ENCODE peak calls at places on chromosomes 6 and 20, in nine cellular contexts. T, D, X, S, Z, C, K, O and Q are unnamed samples. For H3K4me1, the result is how much of the 10 kb centered on the place peaks cover.

GRCh38 chr6:160058603-160059215 is 62.9 kb upstream of the SLC22A1 start:
- DNase-seq in C (no peak), Z (no peak), S (no peak), X (no peak), O (no peak), K (no peak), D (no peak), T (no peak), Q (no peak)

GRCh38 chr6:122788208-122788607 is 850 bp upstream of the SMPDL3A start:
- DNase-seq in K (no peak), T (no peak), X (no peak), O (no peak), C (no peak), S (no peak), D (no peak), Z (no peak), Q (no peak)

GRCh38 chr20:44017905-44018683 is 103.4 kb downstream of the TOX2 start:
- DNase-seq in S (no peak), T (no peak), D (peak), K (no peak), O (peak), X (no peak), Z (peak), C (no peak), Q (peak)

GRCh38 chr6:153106021-153106420 is 25.1 kb downstream of the RGS17 start:
- DNase-seq in X (no peak), D (no peak), S (no peak), T (no peak), C (no peak), K (no peak), O (no peak), Z (no peak), Q (no peak)

GRCh38 chr6:126038234-126038633 is 51.9 kb downstream of the TRMT11 start:
- DNase-seq in O (no peak), X (no peak), K (no peak), C (no peak), S (no peak), T (no peak), Z (no peak), D (no peak), Q (no peak)

GRCh38 chr6:84801250-84801649 is 36.9 kb upstream of the TBX18 start:
- DNase-seq in C (no peak), O (no peak), K (no peak), X (no peak), T (no peak), S (no peak), D (no peak), Z (no peak), Q (no peak)

GRCh38 chr20:33169176-33169794 is 1.3 kb downstream of the BPIFA2 start:
- DNase-seq in X (no peak), T (no peak), Z (no peak), K (no peak), O (no peak), S (peak), D (no peak), C (no peak), Q (no peak)

GRCh38 chr20:56447227-56447626 is 21.2 kb upstream of the RTF2 start:
- DNase-seq in X (no peak), C (no peak), Z (no peak), K (no peak), D (no peak), S (no peak), T (no peak), O (no peak), Q (no peak)

GRCh38 chr20:48725589-48725991 is 102.2 kb downstream of the PREX1 start:
- DNase-seq in D (no peak), S (no peak), T (no peak), Z (peak), C (no peak), K (no peak), O (no peak), X (no peak), Q (no peak)
- H3K4me1 ChIP-seq in D (under half), S (under half), T (under half), Z (under half), C (under half), K (under half), O (under half), X (under half), Q (half or more)

GRCh38 chr6:144316866-144317204 is 31.7 kb downstream of the UTRN start:
- DNase-seq in X (no peak), S (no peak), T (no peak), K (no peak), D (no peak), C (no peak), O (no peak), Z (no peak), Q (no peak)

GRCh38 chr6:144315981-144316865 is 31.1 kb downstream of the UTRN start:
- DNase-seq in T (no peak), Z (no peak), X (no peak), O (no peak), D (no peak), C (no peak), K (no peak), S (peak), Q (no peak)

GRCh38 chr6:144319193-144319592 is 34.1 kb downstream of the UTRN start:
- DNase-seq in C (no peak), O (no peak), K (no peak), T (no peak), S (no peak), D (no peak), Z (no peak), X (no peak), Q (no peak)

GRCh38 chr6:144315226-144315980 is 30.3 kb downstream of the UTRN start:
- DNase-seq in T (no peak), X (no peak), D (no peak), S (no peak), Z (no peak), C (no peak), O (no peak), K (no peak), Q (no peak)

GRCh38 chr6:144317736-144318135 is 32.6 kb downstream of the UTRN start:
- DNase-seq in S (no peak), O (no peak), K (no peak), D (no peak), X (no peak), Z (peak), T (no peak), C (no peak), Q (no peak)
- H3K4me1 ChIP-seq in S (half or more), O (under half), K (under half), D (under half), X (under half), Z (under half), T (under half), C (under half), Q (half or more)

DNA sequence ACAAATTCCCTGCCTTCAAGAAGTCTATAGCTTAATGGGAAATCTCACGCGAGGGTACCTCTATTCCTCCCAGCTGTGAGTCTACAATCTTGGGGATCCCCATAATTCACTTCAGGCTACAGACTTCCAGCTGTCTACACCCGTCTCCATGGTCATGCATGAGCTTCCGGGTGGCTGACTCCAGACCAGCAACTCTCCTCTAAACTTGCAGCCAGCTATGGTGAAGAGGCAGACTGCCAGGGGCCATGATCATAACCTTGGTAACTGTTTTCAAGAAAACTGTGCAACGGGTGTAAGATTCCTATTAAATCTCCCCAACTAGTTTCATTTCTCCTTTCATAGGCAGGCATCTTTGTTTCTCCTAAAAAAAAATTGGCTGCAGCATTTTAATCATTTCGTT is 534.4 kb upstream of the CHD6 start:
- DNase-seq in S (no peak), C (no peak), Z (no peak), T (no peak), X (no peak), D (no peak), K (no peak), O (no peak), Q (no peak)
- H3K4me1 ChIP-seq in S (under half), C (under half), Z (under half), T (under half), X (under half), D (under half), K (under half), O (under half), Q (under half)

GRCh38 chr20:40192083-40192482 is 497.0 kb downstream of the MAFB start:
- DNase-seq in C (no peak), S (no peak), Z (no peak), D (no peak), O (no peak), X (no peak), T (no peak), K (no peak), Q (no peak)

GRCh38 chr20:40191573-40191972 is 497.5 kb downstream of the MAFB start:
- DNase-seq in D (no peak), X (no peak), S (no peak), C (no peak), O (no peak), K (no peak), T (peak), Z (no peak), Q (no peak)

GRCh38 chr20:40188319-40188718 is 500.7 kb downstream of the MAFB start:
- DNase-seq in K (no peak), D (no peak), X (no peak), T (no peak), C (no peak), S (no peak), O (no peak), Z (no peak), Q (no peak)

GRCh38 chr20:40189621-40190020 is 499.4 kb downstream of the MAFB start:
- DNase-seq in C (no peak), Z (peak), X (no peak), O (no peak), S (no peak), K (no peak), T (no peak), D (no peak), Q (no peak)

DNA sequence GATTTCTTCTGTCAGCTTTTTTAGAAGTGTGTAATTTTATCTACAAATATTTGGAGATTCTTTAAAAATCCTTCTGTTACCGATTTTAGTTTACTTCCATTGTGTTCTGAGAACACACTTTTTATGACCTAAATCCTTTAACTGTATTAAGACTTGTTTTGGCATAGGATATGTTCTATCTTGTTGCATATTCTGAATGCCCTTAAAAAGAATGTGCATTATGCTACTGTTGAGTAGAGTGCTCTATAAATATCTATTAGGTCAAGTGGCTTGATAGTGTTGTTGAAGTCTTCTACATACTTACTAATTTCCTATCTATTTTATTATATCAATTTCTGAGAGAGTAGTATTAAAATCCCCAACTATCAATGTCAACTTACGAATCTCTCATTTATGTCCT is 502.2 kb downstream of the MAFB start:
- DNase-seq in D (no peak), X (no peak), Z (no peak), T (no peak), K (no peak), C (no peak), S (no peak), O (no peak), Q (no peak)
- H3K4me1 ChIP-seq in D (under half), X (under half), Z (under half), T (under half), K (under half), C (under half), S (under half), O (under half), Q (under half)

GRCh38 chr6:144297498-144298166 is 12.5 kb downstream of the UTRN start:
- DNase-seq in K (no peak), S (no peak), Z (peak), O (no peak), T (no peak), D (no peak), X (no peak), C (no peak), Q (no peak)

GRCh38 chr6:144294016-144294415 is 8.9 kb downstream of the UTRN start:
- DNase-seq in C (no peak), K (no peak), T (no peak), S (no peak), Z (peak), X (no peak), O (no peak), D (no peak), Q (no peak)

GRCh38 chr6:144295981-144296767 is 11.0 kb downstream of the UTRN start:
- DNase-seq in X (no peak), C (no peak), O (no peak), Z (no peak), S (no peak), T (no peak), D (no peak), K (no peak), Q (no peak)

GRCh38 chr6:144296973-144297372 is 11.8 kb downstream of the UTRN start:
- DNase-seq in D (peak), Z (peak), O (no peak), C (no peak), X (no peak), S (no peak), K (no peak), T (peak), Q (no peak)

GRCh38 chr6:144298167-144298671 is 13.1 kb downstream of the UTRN start:
- DNase-seq in O (no peak), C (no peak), T (no peak), D (no peak), Z (no peak), X (no peak), K (no peak), S (no peak), Q (no peak)
- H3K4me1 ChIP-seq in O (under half), C (under half), T (under half), D (under half), Z (under half), X (under half), K (under half), S (half or more), Q (half or more)

GRCh38 chr6:33812669-33813068 is 8.9 kb upstream of the MLN start:
- DNase-seq in D (no peak), C (peak), O (peak), K (peak), S (peak), Z (peak), X (no peak), T (peak), Q (peak)
- H3K4me1 ChIP-seq in D (under half), C (under half), O (under half), K (under half), S (under half), Z (under half), X (under half), T (under half), Q (under half)

GRCh38 chr20:25032065-25032477 is 25.9 kb downstream of the ACSS1 start:
- DNase-seq in S (no peak), O (peak), Z (no peak), K (no peak), X (peak), T (peak), D (no peak), C (no peak), Q (peak)

GRCh38 chr20:25035924-25036323 is 22.0 kb downstream of the ACSS1 start:
- DNase-seq in D (no peak), C (no peak), S (no peak), O (no peak), X (no peak), K (no peak), Z (no peak), T (no peak), Q (no peak)

GRCh38 chr20:25032478-25033183 is 25.3 kb downstream of the ACSS1 start:
- DNase-seq in X (peak), T (peak), O (peak), C (peak), S (peak), D (peak), Z (peak), K (no peak), Q (peak)

GRCh38 chr20:25033250-25033940 is 24.5 kb downstream of the ACSS1 start:
- DNase-seq in D (no peak), C (no peak), Z (no peak), K (no peak), T (peak), S (no peak), X (no peak), O (peak), Q (peak)

DNA sequence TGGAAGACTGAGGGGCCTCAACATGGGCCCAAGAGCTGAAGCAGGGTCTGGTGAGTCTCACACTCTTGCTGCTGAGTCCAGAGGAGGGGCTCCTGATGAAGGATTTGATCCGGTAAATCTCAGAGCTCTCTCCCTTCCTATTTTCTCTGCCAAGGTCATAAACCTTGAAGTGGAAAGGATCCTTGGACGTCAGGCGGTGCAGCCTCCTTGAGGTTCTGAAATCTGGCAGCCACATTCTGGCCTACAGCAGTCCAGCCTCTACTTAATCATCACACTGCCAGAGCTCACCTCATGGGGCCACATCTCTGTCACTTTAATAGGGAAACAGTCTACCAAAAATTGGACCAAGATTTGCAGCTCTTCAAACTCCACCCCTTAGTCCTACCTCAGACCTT is 24.0 kb downstream of the ACSS1 start:
- DNase-seq in S (no peak), K (no peak), D (no peak), O (peak), T (peak), Z (no peak), C (no peak), X (no peak), Q (no peak)
- H3K4me1 ChIP-seq in S (half or more), K (under half), D (under half), O (under half), T (half or more), Z (under half), C (under half), X (under half), Q (half or more)

GRCh38 chr6:118873239-118873638 is 20.7 kb upstream of the ASF1A start:
- DNase-seq in D (no peak), X (no peak), T (no peak), C (no peak), K (no peak), S (no peak), O (no peak), Z (no peak), Q (no peak)
- H3K4me1 ChIP-seq in D (under half), X (under half), T (under half), C (under half), K (under half), S (under half), O (under half), Z (under half), Q (under half)

DNA sequence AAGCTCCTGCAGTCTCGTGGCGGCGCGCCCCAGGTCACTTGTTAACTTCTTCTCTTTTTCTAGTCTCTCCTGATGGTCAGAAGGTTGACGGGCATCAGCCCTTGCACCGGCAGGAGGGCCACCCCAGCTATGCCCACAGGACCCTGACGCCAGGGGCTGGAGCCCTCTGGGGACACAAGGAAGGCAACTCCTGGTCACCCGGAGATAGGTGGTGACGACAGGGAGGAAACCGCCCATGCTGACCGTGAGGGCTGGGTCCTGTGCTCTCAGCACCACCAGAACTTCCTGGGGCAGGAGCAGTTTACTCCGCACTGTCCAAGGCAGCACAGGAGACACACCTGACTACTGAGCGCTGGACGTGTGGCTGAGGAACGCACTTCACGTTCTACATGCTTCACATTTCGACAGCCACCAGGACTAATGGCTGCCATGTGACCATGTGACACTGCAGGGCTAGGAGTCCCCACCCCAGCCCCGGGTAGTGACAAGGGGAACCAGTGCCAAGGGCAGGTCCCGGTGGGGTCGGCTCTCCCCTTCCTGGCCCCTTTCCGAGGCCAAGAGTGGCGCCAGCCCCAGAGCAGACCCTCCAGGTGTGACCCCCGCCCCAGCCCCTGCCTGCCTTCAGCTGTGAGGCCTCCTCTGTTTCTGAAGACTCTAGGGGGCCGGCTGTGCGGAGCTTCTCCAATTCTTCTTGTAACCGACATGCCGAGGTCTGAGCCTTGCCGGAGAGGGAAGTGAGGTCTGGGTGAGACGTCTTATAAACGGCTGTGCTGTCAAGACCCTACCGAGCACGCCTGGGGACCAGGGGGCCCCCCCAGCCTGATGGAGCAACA is 45.2 kb downstream of the DSTN start:
- DNase-seq in O (peak), S (no peak), Z (no peak), C (no peak), D (no peak), K (no peak), T (no peak), X (peak), Q (peak)
- H3K4me1 ChIP-seq in O (under half), S (under half), Z (under half), C (under half), D (under half), K (under half), T (under half), X (under half), Q (half or more)

DNA sequence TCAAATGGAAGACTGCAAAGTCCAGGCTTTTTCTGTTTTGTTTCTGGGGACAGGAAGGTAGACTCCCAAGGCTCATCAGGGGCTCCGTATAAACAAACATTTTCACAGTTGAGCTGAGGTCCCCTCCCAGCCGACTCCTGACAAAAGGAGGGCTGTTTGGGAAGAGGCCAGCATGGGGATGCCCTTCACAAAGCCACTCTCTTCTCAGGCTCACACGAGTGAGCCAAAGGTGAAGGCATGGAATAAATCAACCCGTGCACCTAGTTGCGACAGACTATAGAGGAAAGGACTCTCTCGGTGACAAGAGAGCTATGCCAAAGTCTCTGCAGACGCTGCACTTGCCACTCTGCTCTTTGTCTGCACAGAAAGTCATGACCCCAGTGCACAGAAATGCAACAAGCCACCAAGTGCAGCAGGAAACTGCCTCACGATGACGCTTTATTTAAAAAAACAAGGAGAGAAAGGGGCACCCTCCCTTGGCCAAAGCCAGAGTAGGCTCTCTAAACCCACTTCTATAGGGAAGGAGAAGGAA is 21.1 kb downstream of the JAG1 start:
- DNase-seq in X (no peak), C (no peak), Z (no peak), O (no peak), T (no peak), S (peak), D (no peak), K (no peak), Q (no peak)
- H3K4me1 ChIP-seq in X (under half), C (under half), Z (half or more), O (under half), T (under half), S (under half), D (under half), K (under half), Q (under half)